ENCODE peak calls at places on chromosomes 16 and 17, in eight cellular contexts. B is BJ, K is fibroblast of the conjunctiva, F is myocyte, O is heart right ventricle, S is type B pancreatic cell, Z is astrocyte of the hippocampus, W is tibial nerve. M is an unnamed sample.

GRCh38 chr17:58666858-58667267 is 25.0 kb downstream of the TEX14 start:
- DNase-seq in B (no peak), K (no peak), F (no peak), O (peak), S (no peak), Z (no peak), W (peak), M (peak)

GRCh38 chr16:3959148-3959547 is 78.6 kb upstream of the CREBBP start:
- DNase-seq in B (no peak), K (no peak), F (peak), O (no peak), S (no peak), Z (peak), W (no peak), M (peak)

GRCh38 chr16:66254106-66254505 is 112.4 kb upstream of the CDH5 start:
- DNase-seq in B (no peak), K (no peak), F (no peak), O (no peak), S (no peak), Z (no peak), W (no peak), M (no peak)

GRCh38 chr16:54213322-54213721 is 73.3 kb downstream of the IRX3 start:
- DNase-seq in B (no peak), K (no peak), F (no peak), O (no peak), S (no peak), Z (no peak), W (no peak), M (no peak)

GRCh38 chr16:50523710-50524109 is 24.5 kb upstream of the NKD1 start:
- DNase-seq in B (no peak), K (no peak), F (no peak), O (no peak), S (peak), Z (no peak), W (no peak), M (no peak)

GRCh38 chr17:78414178-78415162 is 36.0 kb downstream of the PGS1 start:
- DNase-seq in B (no peak), K (no peak), F (peak), O (no peak), S (no peak), Z (no peak), W (no peak), M (peak)

GRCh38 chr16:75550211-75550662 is 5.8 kb downstream of the TMEM231 start:
- DNase-seq in B (no peak), K (no peak), F (peak), O (no peak), S (no peak), Z (peak), W (peak), M (peak)

GRCh38 chr17:79864617-79865250 is 25.5 kb upstream of the CBX4 start:
- DNase-seq in B (no peak), K (no peak), F (no peak), O (no peak), S (no peak), Z (no peak), W (no peak), M (peak)

GRCh38 chr17:78387982-78388941 is 9.8 kb downstream of the PGS1 start:
- DNase-seq in B (no peak), K (no peak), F (no peak), O (peak), S (no peak), Z (peak), W (no peak), M (no peak)

GRCh38 chr16:89404561-89404960 is 85.8 kb downstream of the ANKRD11 start:
- DNase-seq in B (no peak), K (no peak), F (no peak), O (no peak), S (no peak), Z (no peak), W (no peak), M (no peak)

GRCh38 chr17:55576237-55576998 is 65.2 kb upstream of the SMIM36 start:
- DNase-seq in B (peak), K (peak), F (peak), O (no peak), S (no peak), Z (peak), W (peak), M (peak)

GRCh38 chr17:58991718-58992331 is 114.9 kb downstream of the TRIM37 start:
- DNase-seq in B (peak), K (no peak), F (peak), O (no peak), S (no peak), Z (peak), W (no peak), M (peak)